ENCODE peak calls at places on chromosomes 12 and 14, in eight cellular contexts. N, X, W, T, A, H, Q and S are unnamed samples.
A peak's percentile ranks its signal among the peaks of the same experiment; 100 is the strongest.

GRCh38 chr12:6346942-6347341 is 5.1 kb upstream of the TNFRSF1A start:
- DNase-seq in X (no peak), T (no peak), H (no peak), A (no peak), N (no peak), Q (no peak), W (no peak), S (no peak)

GRCh38 chr12:108826115-108826806 is 31.1 kb downstream of the SSH1 start:
- DNase-seq in T (no peak), H (peak; percentile 98), N (peak; percentile 38), W (peak; percentile 72), A (peak; percentile 71), Q (no peak), X (no peak), S (no peak)

GRCh38 chr12:94874986-94875312 is 128.5 kb downstream of the NDUFA12 start:
- DNase-seq in W (no peak), Q (no peak), H (no peak), T (no peak), X (no peak), A (no peak), N (no peak), S (no peak)

GRCh38 chr14:87457727-87458126 is 535.3 kb downstream of the GALC start:
- DNase-seq in N (no peak), X (no peak), A (no peak), T (no peak), W (no peak), H (no peak), Q (no peak), S (no peak)

GRCh38 chr12:4572670-4573069 is 10.7 kb downstream of the DYRK4 start:
- DNase-seq in X (no peak), H (no peak), W (no peak), Q (no peak), T (no peak), A (no peak), N (no peak), S (no peak)

GRCh38 chr14:52073251-52073650 is 4.4 kb upstream of the NID2 start:
- DNase-seq in H (peak; percentile 34), X (no peak), W (no peak), A (no peak), T (no peak), Q (no peak), N (no peak), S (no peak)

GRCh38 chr12:15276088-15276698 is 46.1 kb upstream of the PTPRO start:
- DNase-seq in X (peak; percentile 11), N (no peak), Q (no peak), A (peak; percentile 10), T (no peak), H (peak; percentile 36), W (no peak), S (no peak)

GRCh38 chr12:55743131-55743921 is 404 bp downstream of the GDF11 start:
- DNase-seq in W (peak; percentile 75), Q (peak; percentile 73), T (peak; percentile 76), N (no peak), H (peak; percentile 66), A (no peak), X (no peak), S (no peak)

GRCh38 chr14:63956326-63956725 is 103.5 kb downstream of the SYNE2 start:
- DNase-seq in Q (no peak), X (no peak), N (no peak), H (peak; percentile 9), W (no peak), T (no peak), A (no peak), S (no peak)